ENCODE peak calls at places on chromosomes 13 and 19, in seven cellular contexts. B is tibial artery; R is CD4-positive, alpha-beta memory T cell; S is astrocyte of the spinal cord; W is H7; F is stimulated activated CD8-positive, alpha-beta memory T cell treated with anti-CD3 and anti-CD28 coated beads, Interleukin-4, amount 100 ng/mL, for 24 hours; M is aorta. V is an unnamed sample.

GRCh38 chr13:46359731-46360130 is 27.3 kb downstream of the RUBCNL start:
- DNase-seq in F (no peak), R (no peak), B (no peak), S (peak; percentile 75), M (no peak), W (no peak), V (no peak)

GRCh38 chr13:50812242-50812641 is 31.2 kb downstream of the DLEU7 start:
- DNase-seq in B (no peak), W (no peak), M (no peak), S (no peak), F (no peak), R (no peak), V (no peak)

GRCh38 chr19:41542622-41543021 is 33.3 kb upstream of the CEACAM21 start:
- DNase-seq in B (no peak), W (no peak), S (no peak), R (no peak), F (no peak), M (no peak), V (no peak)

GRCh38 chr13:107138468-107138867 is 570.5 kb upstream of the ARGLU1 start:
- DNase-seq in R (no peak), S (no peak), B (no peak), F (no peak), W (no peak), M (no peak), V (no peak)

GRCh38 chr19:19539738-19540703 is 2.0 kb downstream of the CILP2 start:
- DNase-seq in M (peak; percentile 90), S (peak; percentile 62), R (peak; percentile 53), B (no peak), F (peak; percentile 49), W (peak; percentile 97), V (peak; percentile 26)

GRCh38 chr13:30364876-30365275 is 57.4 kb upstream of the UBE2L5 start:
- DNase-seq in W (no peak), F (no peak), S (peak; percentile 26), M (no peak), R (no peak), B (no peak), V (no peak)

GRCh38 chr13:72643339-72643989 is 84.0 kb downstream of the MZT1 start:
- DNase-seq in B (peak; percentile 28), F (peak; percentile 9), M (no peak), W (peak; percentile 18), R (peak; percentile 5), S (peak; percentile 44), V (peak; percentile 33)

GRCh38 chr19:45249261-45250033 is 1.6 kb upstream of the MARK4 start:
- DNase-seq in B (no peak), F (no peak), W (no peak), S (no peak), R (no peak), M (no peak), V (no peak)

GRCh38 chr13:59468396-59468795 is 695.3 kb downstream of the DIAPH3 start:
- DNase-seq in S (no peak), W (no peak), R (no peak), F (no peak), M (no peak), B (no peak), V (no peak)

GRCh38 chr13:48950507-48950886 is 25.2 kb upstream of the FNDC3A start:
- DNase-seq in S (peak; percentile 28), F (no peak), R (no peak), W (no peak), B (no peak), M (no peak), V (no peak)

GRCh38 chr13:74695021-74695800 is 561.0 kb upstream of the KLF12 start:
- DNase-seq in B (no peak), F (no peak), M (no peak), W (no peak), S (peak; percentile 12), R (no peak), V (no peak)

GRCh38 chr19:40443930-40444180 is 280 bp downstream of the SERTAD3 start:
- DNase-seq in M (no peak), W (no peak), F (no peak), B (no peak), R (no peak), S (no peak), V (peak; percentile 62)

GRCh38 chr19:7494416-7495098 is 5.7 kb upstream of the PEX11G start:
- DNase-seq in W (no peak), M (no peak), R (no peak), B (peak; percentile 78), F (no peak), S (no peak), V (no peak)

GRCh38 chr19:47589824-47590223 is 16.9 kb upstream of the ZNF541 start:
- DNase-seq in M (no peak), W (no peak), F (no peak), S (no peak), B (no peak), R (no peak), V (no peak)

GRCh38 chr13:34155931-34156607 is 338.1 kb downstream of the RFC3 start:
- DNase-seq in M (no peak), S (peak; percentile 71), W (no peak), F (no peak), R (no peak), B (no peak), V (no peak)

GRCh38 chr13:27406178-27406939 is 18.1 kb upstream of the GTF3A start:
- DNase-seq in M (no peak), S (peak; percentile 45), F (no peak), R (peak; percentile 49), W (no peak), B (no peak), V (peak; percentile 50)

GRCh38 chr19:28169168-28169862 is 1043.6 kb downstream of the UQCRFS1 start:
- DNase-seq in F (no peak), S (no peak), B (no peak), W (peak; percentile 36), M (no peak), R (no peak), V (no peak)